ENCODE peak calls at places on chromosomes 2 and 18, in eight cellular contexts. Q is heart left ventricle, O is foreskin fibroblast, D is OCI-M1, F is endothelial cell, E is NCI-H510A treated with DMSO at 0.1 percent for 48 hours, M is cerebellum, X is transverse colon. K is an unnamed sample.

GRCh38 chr2:65228249-65228750 is 669 bp downstream of the ACTR2 start:
- DNase-seq in Q (no peak), O (no peak), D (peak; percentile 76), F (no peak), E (peak; percentile 13), M (no peak), X (no peak), K (peak; percentile 4)

GRCh38 chr2:121282800-121283382 is 2.1 kb downstream of the TFCP2L1 start:
- DNase-seq in Q (no peak), O (no peak), D (no peak), F (no peak), E (no peak), M (no peak), X (peak; percentile 74), K (no peak)

GRCh38 chr2:136246086-136246669 is 128.2 kb upstream of the CXCR4 start:
- DNase-seq in Q (peak; percentile 39), O (no peak), D (peak; percentile 76), F (no peak), E (no peak), M (no peak), X (peak; percentile 37), K (peak; percentile 28)

GRCh38 chr2:117835990-117836760 is 21.7 kb downstream of the DDX18 start:
- DNase-seq in Q (peak; percentile 88), O (peak; percentile 95), D (no peak), F (peak; percentile 90), E (no peak), M (peak; percentile 38), X (peak; percentile 72), K (peak; percentile 87)

GRCh38 chr2:6831229-6831628 is 34.5 kb downstream of the CMPK2 start:
- DNase-seq in Q (no peak), O (no peak), D (no peak), F (no peak), E (no peak), M (no peak), X (no peak), K (no peak)

GRCh38 chr2:190408538-190409271 is 550 bp downstream of the MFSD6 start:
- DNase-seq in Q (peak; percentile 44), O (peak; percentile 63), D (peak; percentile 33), F (peak; percentile 24), E (peak; percentile 41), M (peak; percentile 48), X (peak; percentile 72), K (peak; percentile 48)

GRCh38 chr2:240615409-240615808 is 9.9 kb upstream of the GPR35 start:
- DNase-seq in Q (no peak), O (no peak), D (peak; percentile 79), F (no peak), E (no peak), M (no peak), X (no peak), K (no peak)

GRCh38 chr18:79573921-79574491 is 105.6 kb upstream of the CTDP1 start:
- DNase-seq in Q (no peak), O (no peak), D (no peak), F (no peak), E (no peak), M (no peak), X (peak; percentile 6), K (no peak)

GRCh38 chr2:134736167-134736885 is 17.5 kb upstream of the TMEM163 start:
- DNase-seq in Q (no peak), O (peak; percentile 41), D (peak; percentile 57), F (peak; percentile 20), E (no peak), M (no peak), X (no peak), K (no peak)

GRCh38 chr18:44594779-44595467 is 85.8 kb upstream of the SETBP1 start:
- DNase-seq in Q (no peak), O (peak; percentile 86), D (no peak), F (no peak), E (no peak), M (no peak), X (no peak), K (no peak)

GRCh38 chr2:238897911-238898311 is 50.0 kb downstream of the TWIST2 start:
- DNase-seq in Q (no peak), O (peak; percentile 66), D (no peak), F (no peak), E (no peak), M (no peak), X (no peak), K (no peak)

GRCh38 chr2:175175896-175176295 is 5.6 kb downstream of the ATP5MC3 start:
- DNase-seq in Q (no peak), O (peak; percentile 62), D (no peak), F (no peak), E (no peak), M (no peak), X (no peak), K (no peak)

GRCh38 chr2:137205324-137205723 is 440.0 kb downstream of the THSD7B start:
- DNase-seq in Q (no peak), O (no peak), D (no peak), F (no peak), E (no peak), M (no peak), X (no peak), K (no peak)

GRCh38 chr2:147031897-147032296 is 812.9 kb upstream of the ACVR2A start:
- DNase-seq in Q (no peak), O (no peak), D (no peak), F (no peak), E (no peak), M (no peak), X (no peak), K (no peak)

GRCh38 chr2:240303896-240304745 is 131.3 kb upstream of the GPC1 start:
- DNase-seq in Q (no peak), O (no peak), D (no peak), F (no peak), E (no peak), M (no peak), X (no peak), K (no peak)